ENCODE peak calls at places on chromosomes 1 and 21, in six cellular contexts. K is activated CD4-positive, alpha-beta T cell treated with anti-CD3 and anti-CD28 coated beads, Interleukin-2, amount 50 U/mL, for 1 hour; S is fibroblast of lung; F is caudate nucleus; V is HTR-8/SVneo; L is NCI-H1417. R is an unnamed sample.

GRCh38 chr1:83053446-83053845 is 945.5 kb downstream of the TTLL7 start:
- DNase-seq in K (no peak), L (no peak), F (no peak), S (no peak), V (no peak), R (no peak)

GRCh38 chr21:21464691-21465090 is 466.5 kb downstream of the NCAM2 start:
- DNase-seq in F (no peak), V (no peak), S (no peak), L (no peak), K (no peak), R (peak; percentile 16)

GRCh38 chr1:193104496-193104905 is 713 bp downstream of the GLRX2 start:
- DNase-seq in S (no peak), K (no peak), V (peak; percentile 41), L (peak; percentile 85), F (no peak), R (peak; percentile 86)

GRCh38 chr1:33529957-33530356 is 57.5 kb downstream of the ZSCAN20 start:
- DNase-seq in V (no peak), L (no peak), S (no peak), K (no peak), F (no peak), R (no peak)

GRCh38 chr1:169312084-169312954 is 55.3 kb downstream of the NME7 start:
- DNase-seq in K (no peak), V (peak; percentile 76), S (peak; percentile 92), F (no peak), L (no peak), R (no peak)

GRCh38 chr1:44076093-44076492 is 42.5 kb upstream of the KLF17 start:
- DNase-seq in S (no peak), F (no peak), L (no peak), K (no peak), V (no peak), R (peak; percentile 69)

GRCh38 chr1:184805667-184806295 is 51.1 kb upstream of the EDEM3 start:
- DNase-seq in F (no peak), S (peak; percentile 87), L (peak; percentile 93), V (peak; percentile 88), K (peak; percentile 85), R (peak; percentile 89)

GRCh38 chr1:34885405-34886247 is 26.1 kb upstream of the SMIM12 start:
- DNase-seq in L (no peak), K (peak; percentile 34), V (no peak), F (no peak), S (peak; percentile 29), R (no peak)

GRCh38 chr1:27057801-27058647 is 45.4 kb upstream of the TENT5B start:
- DNase-seq in V (no peak), F (no peak), K (no peak), S (peak; percentile 18), L (peak; percentile 80), R (peak; percentile 75)

GRCh38 chr21:41141031-41141457 is 26.9 kb upstream of the BACE2 start:
- DNase-seq in V (no peak), S (no peak), K (no peak), L (no peak), F (no peak), R (no peak)

GRCh38 chr1:94926365-94926914 is 470 bp downstream of the CNN3 start:
- DNase-seq in S (peak; percentile 61), F (no peak), L (peak; percentile 87), K (peak; percentile 5), V (no peak), R (peak; percentile 75)